ENCODE peak calls at places on chromosomes 2 and 18, in seven cellular contexts. Y, T, I, R, L, V and O are unnamed samples.

GRCh38 chr18:75643083-75643482 is 215.6 kb upstream of the SMIM21 start:
- DNase-seq in T (no peak), V (no peak), I (no peak), Y (no peak), L (no peak), R (no peak), O (no peak)

GRCh38 chr2:71821856-71822255 is 325.8 kb downstream of the CYP26B1 start:
- DNase-seq in R (no peak), V (no peak), T (no peak), Y (no peak), L (no peak), I (no peak), O (no peak)

GRCh38 chr2:212539145-212539880 is 711 bp upstream of the ERBB4 start:
- DNase-seq in I (peak), L (peak), R (no peak), Y (no peak), V (peak), T (no peak), O (no peak)

GRCh38 chr18:48875314-48875941 is 75.3 kb downstream of the SMAD7 start:
- DNase-seq in Y (no peak), V (no peak), I (no peak), L (no peak), R (no peak), T (no peak), O (no peak)

GRCh38 chr2:205698556-205699282 is 16.4 kb downstream of the NRP2 start:
- DNase-seq in T (no peak), I (no peak), Y (no peak), R (no peak), L (no peak), V (no peak), O (no peak)

GRCh38 chr2:69152847-69153246 is 139.9 kb downstream of the ANTXR1 start:
- DNase-seq in R (no peak), L (no peak), Y (no peak), I (no peak), V (no peak), T (no peak), O (no peak)

GRCh38 chr2:32003791-32004190 is 7.0 kb downstream of the MEMO1 start:
- DNase-seq in I (no peak), Y (no peak), V (no peak), R (no peak), L (no peak), T (no peak), O (no peak)

GRCh38 chr2:127584516-127585033 is 49.1 kb downstream of the MYO7B start:
- DNase-seq in L (peak), R (no peak), T (no peak), V (no peak), I (no peak), Y (no peak), O (no peak)

GRCh38 chr2:46802665-46803550 is 112.7 kb downstream of the MCFD2 start:
- DNase-seq in I (no peak), Y (no peak), V (peak), R (no peak), T (no peak), L (no peak), O (no peak)

GRCh38 chr2:6524678-6525367 is 340.9 kb downstream of the CMPK2 start:
- DNase-seq in V (peak), R (no peak), L (no peak), T (no peak), Y (no peak), I (no peak), O (no peak)

GRCh38 chr2:184611221-184612085 is 13.1 kb downstream of the ZNF804A start:
- DNase-seq in V (peak), Y (no peak), I (peak), L (no peak), T (no peak), R (no peak), O (no peak)

GRCh38 chr2:5315512-5315911 is 376.7 kb upstream of the SOX11 start:
- DNase-seq in R (no peak), V (peak), Y (no peak), T (no peak), L (no peak), I (no peak), O (no peak)

GRCh38 chr18:44654555-44654954 is 26.1 kb upstream of the SETBP1 start:
- DNase-seq in I (no peak), Y (no peak), V (no peak), L (no peak), R (no peak), T (no peak), O (no peak)

GRCh38 chr2:2848621-2849443 is 517.8 kb upstream of the MYT1L start:
- DNase-seq in T (no peak), Y (no peak), L (no peak), R (no peak), V (peak), I (no peak), O (no peak)

GRCh38 chr2:217248312-217248935 is 388.6 kb upstream of the TNP1 start:
- DNase-seq in V (peak), R (peak), I (no peak), L (peak), Y (no peak), T (peak), O (no peak)
- TF ChIP-seq TAF1 in V (peak), R (no peak), I (no peak), L (no peak), Y (no peak), T (no peak), O (no peak)

GRCh38 chr2:241564596-241565411 is 6.3 kb downstream of the BOK start:
- DNase-seq in T (no peak), Y (no peak), R (no peak), I (no peak), L (no peak), V (no peak), O (no peak)
- TF ChIP-seq TAF1 in T (no peak), Y (no peak), R (no peak), I (no peak), L (no peak), V (no peak), O (no peak)

GRCh38 chr2:29304399-29304798 is 189.2 kb downstream of the CLIP4 start:
- DNase-seq in R (no peak), L (no peak), I (no peak), V (no peak), T (no peak), Y (no peak), O (no peak)
- TF ChIP-seq TAF1 in R (no peak), L (no peak), I (no peak), V (no peak), T (no peak), Y (no peak), O (no peak)

DNA sequence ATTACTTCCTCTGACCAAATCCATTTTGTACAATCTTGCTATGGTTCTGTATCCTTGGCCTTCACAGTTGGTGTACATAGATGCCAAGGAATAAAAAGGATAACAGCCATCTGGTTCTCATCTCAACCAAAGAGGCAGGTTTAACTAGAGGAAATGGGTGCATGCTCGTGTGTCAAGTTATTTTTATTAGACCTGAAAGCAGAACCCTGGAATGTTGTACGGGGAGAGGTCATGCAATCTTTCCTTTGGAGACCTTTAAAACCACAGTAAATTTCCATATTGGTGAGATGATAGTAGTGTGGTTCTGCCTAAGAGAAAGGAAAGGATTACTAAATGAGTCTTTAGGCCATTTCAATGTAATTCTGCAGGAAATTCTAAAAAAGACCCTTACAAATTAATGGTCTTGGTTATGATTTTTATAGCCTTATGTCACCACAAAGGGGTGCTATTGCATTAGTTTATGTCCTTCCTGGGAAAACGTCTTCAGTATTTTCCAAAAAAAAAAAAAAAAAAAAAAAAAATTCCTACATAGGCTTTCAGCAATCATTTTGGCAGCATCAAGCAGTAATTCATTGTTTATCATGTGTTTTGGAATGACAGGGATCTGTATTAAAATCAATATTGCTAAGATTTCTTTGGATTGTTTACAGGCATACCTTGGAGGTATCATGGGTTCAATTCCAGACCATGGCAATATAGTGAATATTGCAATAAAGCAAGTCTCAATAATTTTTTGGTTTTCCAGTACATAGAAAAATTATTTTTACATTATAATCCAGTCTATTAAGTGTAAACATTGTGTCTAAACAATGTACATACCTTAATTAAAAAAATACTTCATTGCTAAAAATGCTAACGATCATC is 270.8 kb downstream of the NYAP2 start:
- DNase-seq in T (no peak), L (no peak), R (no peak), Y (peak), V (peak), I (peak), O (no peak)
- TF ChIP-seq TAF1 in T (no peak), L (no peak), R (no peak), Y (no peak), V (no peak), I (no peak), O (no peak)